ENCODE peak calls at places on chromosome 1, in five cellular contexts. N is Right ventricle myocardium inferior, H is NCI-H748 treated with DMSO at 0.1 percent for 48 hours, Z is GM04503, O is HTR-8/SVneo. Q is an unnamed sample.

GRCh38 chr1:202133989-202134388 is 10.5 kb downstream of the ARL8A start:
- DNase-seq in O (no peak), Z (no peak), H (no peak), N (no peak), Q (no peak)

GRCh38 chr1:8815582-8816285 is 1.7 kb downstream of the RERE start:
- DNase-seq in Z (no peak), O (no peak), N (no peak), H (peak; percentile 45), Q (no peak)

GRCh38 chr1:62621907-62622306 is 24.6 kb downstream of the ANGPTL3 start:
- DNase-seq in H (no peak), N (no peak), Z (peak; percentile 96), O (peak; percentile 48), Q (no peak)

GRCh38 chr1:109803901-109804331 is 40.2 kb upstream of the EPS8L3 start:
- DNase-seq in H (no peak), O (no peak), N (no peak), Z (no peak), Q (no peak)

GRCh38 chr1:7388141-7388487 is 383.0 kb upstream of the VAMP3 start:
- DNase-seq in N (no peak), Z (no peak), O (no peak), H (no peak), Q (no peak)

GRCh38 chr1:228282329-228283042 is 74.6 kb downstream of the OBSCN start:
- DNase-seq in H (no peak), Z (no peak), O (peak; percentile 24), N (peak; percentile 61), Q (no peak)

GRCh38 chr1:182120411-182121258 is 59.1 kb upstream of the ZNF648 start:
- DNase-seq in N (no peak), O (no peak), H (no peak), Z (peak; percentile 34), Q (no peak)

GRCh38 chr1:113812661-113813135 is 422 bp upstream of the RSBN1 start:
- DNase-seq in H (no peak), N (no peak), Z (no peak), O (no peak), Q (no peak)

GRCh38 chr1:12138196-12139183 is 28.3 kb upstream of the TNFRSF1B start:
- DNase-seq in O (no peak), N (no peak), Z (no peak), H (no peak), Q (no peak)

GRCh38 chr1:67404212-67404620 is 26.0 kb downstream of the SERBP1 start:
- DNase-seq in N (no peak), O (no peak), H (no peak), Z (no peak), Q (no peak)

GRCh38 chr1:189787201-189787600 is 690.5 kb downstream of the BRINP3 start:
- DNase-seq in H (no peak), N (no peak), Z (no peak), O (no peak), Q (no peak)

GRCh38 chr1:62294211-62294610 is 25.0 kb downstream of the KANK4 start:
- DNase-seq in H (no peak), N (no peak), Z (no peak), O (peak; percentile 42), Q (no peak)

GRCh38 chr1:41501581-41501980 is 17.1 kb upstream of the EDN2 start:
- DNase-seq in H (no peak), O (no peak), N (peak; percentile 63), Z (no peak), Q (no peak)

GRCh38 chr1:196400478-196401453 is 207.5 kb downstream of the KCNT2 start:
- DNase-seq in Z (peak; percentile 70), N (no peak), H (peak; percentile 10), O (no peak), Q (no peak)

GRCh38 chr1:246875041-246876026 is 56.4 kb downstream of the AHCTF1 start:
- DNase-seq in O (peak; percentile 5), N (no peak), H (no peak), Z (peak; percentile 57), Q (no peak)

GRCh38 chr1:207748737-207749528 is 2.9 kb upstream of the CD46 start:
- DNase-seq in Z (no peak), H (peak; percentile 15), O (no peak), N (no peak), Q (no peak)

GRCh38 chr1:184524248-184524647 is 137.4 kb downstream of the C1orf21 start:
- DNase-seq in Z (no peak), O (no peak), N (no peak), H (no peak), Q (no peak)

GRCh38 chr1:35745124-35745730 is 24.6 kb downstream of the CLSPN start:
- DNase-seq in H (no peak), O (no peak), N (no peak), Z (no peak), Q (no peak)

GRCh38 chr1:172960454-172961208 is 90.1 kb downstream of the TNFSF18 start:
- DNase-seq in N (no peak), Z (no peak), O (no peak), H (no peak), Q (no peak)

GRCh38 chr1:240816472-240816871 is 204.5 kb upstream of the GREM2 start:
- DNase-seq in Z (no peak), N (no peak), O (no peak), H (no peak), Q (no peak)

GRCh38 chr1:219088778-219089557 is 84.7 kb upstream of the LYPLAL1 start:
- DNase-seq in H (no peak), N (no peak), O (peak; percentile 48), Z (peak; percentile 79), Q (no peak)

GRCh38 chr1:244393604-244394176 is 58.0 kb downstream of the ADSS2 start:
- DNase-seq in H (no peak), Z (no peak), O (no peak), N (no peak), Q (no peak)

GRCh38 chr1:152878042-152878441 is at the start of gene SMCP:
- DNase-seq in Z (no peak), O (no peak), N (no peak), H (no peak), Q (no peak)

GRCh38 chr1:18110968-18111367 is 3.4 kb downstream of the IGSF21 start:
- DNase-seq in N (no peak), O (no peak), H (no peak), Z (no peak), Q (no peak)

GRCh38 chr1:63034256-63034655 is 250.3 kb downstream of the ATG4C start:
- DNase-seq in O (no peak), H (no peak), N (no peak), Z (no peak), Q (no peak)

GRCh38 chr1:169565335-169566271 is 20.7 kb downstream of the F5 start:
- DNase-seq in N (no peak), H (no peak), O (no peak), Z (no peak), Q (no peak)

GRCh38 chr1:70509996-70510876 is 99.2 kb downstream of the CTH start:
- DNase-seq in O (peak; percentile 63), H (peak; percentile 78), N (no peak), Z (peak; percentile 94), Q (no peak)

GRCh38 chr1:172478485-172478884 is 34.6 kb upstream of the PIGC start:
- DNase-seq in Z (no peak), H (no peak), O (no peak), N (no peak), Q (no peak)

GRCh38 chr1:244021427-244021826 is 29.7 kb upstream of the ZBTB18 start:
- DNase-seq in O (no peak), Z (no peak), N (no peak), H (no peak), Q (no peak)

Q was measured in central memory CD8-positive, alpha-beta T cell.